ENCODE peak calls at places on chromosome 7, in four cellular contexts. One of them, this sample, is unnamed.

GRCh38 chr7:134016223-134016941 is 110.8 kb upstream of the LRGUK start:
- DNase-seq in aorta: no peak
- DNase-seq in OCI-LY7: peak; percentile 17
- DNase-seq in tibial nerve: peak; percentile 8
- DNase-seq in this sample: no peak

GRCh38 chr7:22178735-22179134 is 178.2 kb downstream of the RAPGEF5 start:
- DNase-seq in aorta: no peak
- DNase-seq in OCI-LY7: no peak
- DNase-seq in tibial nerve: no peak
- DNase-seq in this sample: no peak

GRCh38 chr7:96135241-96135640 is 186.7 kb downstream of the SLC25A13 start:
- DNase-seq in aorta: no peak
- DNase-seq in OCI-LY7: no peak
- DNase-seq in tibial nerve: no peak
- DNase-seq in this sample: no peak

GRCh38 chr7:37960483-37960882 is 40.0 kb downstream of the EPDR1 start:
- DNase-seq in aorta: no peak
- DNase-seq in OCI-LY7: no peak
- DNase-seq in tibial nerve: no peak
- DNase-seq in this sample: no peak

GRCh38 chr7:135414850-135415439 is 95.0 kb downstream of the CNOT4 start:
- DNase-seq in aorta: no peak
- DNase-seq in OCI-LY7: peak; percentile 56
- DNase-seq in tibial nerve: peak; percentile 24
- DNase-seq in this sample: no peak

GRCh38 chr7:79504607-79505389 is 51.3 kb upstream of the MAGI2 start:
- DNase-seq in aorta: no peak
- DNase-seq in OCI-LY7: no peak
- DNase-seq in tibial nerve: no peak
- DNase-seq in this sample: no peak

GRCh38 chr7:15130666-15131541 is 228.4 kb upstream of the DGKB start:
- DNase-seq in aorta: no peak
- DNase-seq in OCI-LY7: no peak
- DNase-seq in tibial nerve: no peak
- DNase-seq in this sample: no peak

GRCh38 chr7:78254397-78255055 is 456.0 kb downstream of the PHTF2 start:
- DNase-seq in aorta: no peak
- DNase-seq in OCI-LY7: peak; percentile 92
- DNase-seq in tibial nerve: no peak
- DNase-seq in this sample: no peak

GRCh38 chr7:26102176-26102575 is 49.8 kb upstream of the NFE2L3 start:
- DNase-seq in aorta: no peak
- DNase-seq in OCI-LY7: no peak
- DNase-seq in tibial nerve: no peak
- DNase-seq in this sample: no peak

GRCh38 chr7:130953193-130953592 is 219.2 kb upstream of the KLF14 start:
- DNase-seq in aorta: no peak
- DNase-seq in OCI-LY7: no peak
- DNase-seq in tibial nerve: no peak
- DNase-seq in this sample: no peak

GRCh38 chr7:66296001-66296521 is 90.9 kb downstream of the TPST1 start:
- DNase-seq in aorta: no peak
- DNase-seq in OCI-LY7: no peak
- DNase-seq in tibial nerve: no peak
- DNase-seq in this sample: no peak

GRCh38 chr7:27248911-27249723 is 6.5 kb downstream of the EVX1 start:
- DNase-seq in aorta: no peak
- DNase-seq in OCI-LY7: no peak
- DNase-seq in tibial nerve: no peak
- DNase-seq in this sample: no peak

GRCh38 chr7:97377713-97378112 is 260.2 kb downstream of the SDHAF3 start:
- DNase-seq in aorta: no peak
- DNase-seq in OCI-LY7: no peak
- DNase-seq in tibial nerve: no peak
- DNase-seq in this sample: no peak

GRCh38 chr7:67453981-67454380 is 457.3 kb downstream of the TYW1 start:
- DNase-seq in aorta: no peak
- DNase-seq in OCI-LY7: no peak
- DNase-seq in tibial nerve: no peak
- DNase-seq in this sample: no peak

GRCh38 chr7:156897673-156898072 is 4.7 kb upstream of the LMBR1 start:
- DNase-seq in aorta: no peak
- DNase-seq in OCI-LY7: no peak
- DNase-seq in tibial nerve: no peak
- DNase-seq in this sample: no peak

GRCh38 chr7:48643420-48644013 is 280.8 kb upstream of the CDC14C start:
- DNase-seq in aorta: no peak
- DNase-seq in OCI-LY7: no peak
- DNase-seq in tibial nerve: no peak
- DNase-seq in this sample: no peak

GRCh38 chr7:116400526-116400925 is 99.0 kb upstream of the CAV2 start:
- DNase-seq in aorta: no peak
- DNase-seq in OCI-LY7: no peak
- DNase-seq in tibial nerve: no peak
- DNase-seq in this sample: no peak

GRCh38 chr7:103149808-103150180 is 895 bp upstream of the NAPEPLD start:
- DNase-seq in aorta: no peak
- DNase-seq in OCI-LY7: no peak
- DNase-seq in tibial nerve: no peak
- DNase-seq in this sample: peak; percentile 18

GRCh38 chr7:103148131-103148993 is 537 bp downstream of the NAPEPLD start:
- DNase-seq in aorta: no peak
- DNase-seq in OCI-LY7: no peak
- DNase-seq in tibial nerve: no peak
- DNase-seq in this sample: no peak

GRCh38 chr7:103154042-103154441 is 5.1 kb upstream of the NAPEPLD start:
- DNase-seq in aorta: no peak
- DNase-seq in OCI-LY7: no peak
- DNase-seq in tibial nerve: no peak
- DNase-seq in this sample: no peak

GRCh38 chr7:103148994-103149807 is at the start of gene NAPEPLD:
- DNase-seq in aorta: peak; percentile 95
- DNase-seq in OCI-LY7: peak; percentile 85
- DNase-seq in tibial nerve: peak; percentile 74
- DNase-seq in this sample: peak; percentile 47

GRCh38 chr7:103150192-103150591 is 1.3 kb upstream of the NAPEPLD start:
- DNase-seq in aorta: no peak
- DNase-seq in OCI-LY7: peak; percentile 18
- DNase-seq in tibial nerve: no peak
- DNase-seq in this sample: no peak
- H3K27ac ChIP-seq in aorta: no peak overlapping the region
- H3K27ac ChIP-seq in OCI-LY7: no peak overlapping the region
- H3K27ac ChIP-seq in tibial nerve: no peak overlapping the region
- H3K27ac ChIP-seq in this sample: no peak overlapping the region

GRCh38 chr7:64687249-64687648 is 21.3 kb downstream of the ZNF107 start:
- DNase-seq in aorta: no peak
- DNase-seq in OCI-LY7: peak; percentile 94
- DNase-seq in tibial nerve: no peak
- DNase-seq in this sample: no peak

GRCh38 chr7:64685741-64686140 is 19.8 kb downstream of the ZNF107 start:
- DNase-seq in aorta: no peak
- DNase-seq in OCI-LY7: no peak
- DNase-seq in tibial nerve: no peak
- DNase-seq in this sample: no peak

GRCh38 chr7:64686493-64687184 is 20.7 kb downstream of the ZNF107 start:
- DNase-seq in aorta: no peak
- DNase-seq in OCI-LY7: peak; percentile 93
- DNase-seq in tibial nerve: no peak
- DNase-seq in this sample: no peak

GRCh38 chr7:64685091-64685490 is 19.2 kb downstream of the ZNF107 start:
- DNase-seq in aorta: no peak
- DNase-seq in OCI-LY7: peak; percentile 69
- DNase-seq in tibial nerve: no peak
- DNase-seq in this sample: no peak
- H3K36me3 ChIP-seq in aorta: peaks cover 8% of the 10 kb centered on the region
- H3K36me3 ChIP-seq in OCI-LY7: peaks cover 93% of the 10 kb centered on the region
- H3K36me3 ChIP-seq in tibial nerve: peaks cover 87% of the 10 kb centered on the region
- H3K36me3 ChIP-seq in this sample: peaks cover 55% of the 10 kb centered on the region

GRCh38 chr7:57220746-57221145 is 88.5 kb upstream of the ZNF479 start:
- DNase-seq in aorta: peak; percentile 51
- DNase-seq in OCI-LY7: no peak
- DNase-seq in tibial nerve: no peak
- DNase-seq in this sample: no peak
- H3K9me3 ChIP-seq in aorta: peaks cover 2% of the 10 kb centered on the region
- H3K9me3 ChIP-seq in OCI-LY7: no peaks in the 10 kb centered on the region
- H3K9me3 ChIP-seq in tibial nerve: no peaks in the 10 kb centered on the region
- H3K9me3 ChIP-seq in this sample: no peaks in the 10 kb centered on the region

GRCh38 chr7:137940656-137941518 is 61.0 kb downstream of the CREB3L2 start:
- DNase-seq in aorta: no peak
- DNase-seq in OCI-LY7: no peak
- DNase-seq in tibial nerve: no peak
- DNase-seq in this sample: no peak
- H3K27ac ChIP-seq in aorta: peak overlapping the region; percentile 97
- H3K27ac ChIP-seq in OCI-LY7: no peak overlapping the region
- H3K27ac ChIP-seq in tibial nerve: no peak overlapping the region
- H3K27ac ChIP-seq in this sample: no peak overlapping the region

GRCh38 chr7:10076661-10077300 is 896.9 kb upstream of the PHF14 start:
- DNase-seq in aorta: no peak
- DNase-seq in OCI-LY7: no peak
- DNase-seq in tibial nerve: no peak
- DNase-seq in this sample: no peak
- H3K36me3 ChIP-seq in aorta: no peaks in the 10 kb centered on the region
- H3K36me3 ChIP-seq in OCI-LY7: no peaks in the 10 kb centered on the region
- H3K36me3 ChIP-seq in tibial nerve: no peaks in the 10 kb centered on the region
- H3K36me3 ChIP-seq in this sample: no peaks in the 10 kb centered on the region

GRCh38 chr7:5231116-5231515 is 41.1 kb downstream of the WIPI2 start:
- DNase-seq in aorta: peak; percentile 71
- DNase-seq in OCI-LY7: peak; percentile 33
- DNase-seq in tibial nerve: no peak
- DNase-seq in this sample: no peak
- H3K9me3 ChIP-seq in aorta: no peaks in the 10 kb centered on the region
- H3K9me3 ChIP-seq in OCI-LY7: no peaks in the 10 kb centered on the region
- H3K9me3 ChIP-seq in tibial nerve: no peaks in the 10 kb centered on the region
- H3K9me3 ChIP-seq in this sample: no peaks in the 10 kb centered on the region

GRCh38 chr7:100582650-100583049 is 3.3 kb downstream of the LRCH4 start:
- DNase-seq in aorta: no peak
- DNase-seq in OCI-LY7: no peak
- DNase-seq in tibial nerve: no peak
- DNase-seq in this sample: no peak
- H3K27ac ChIP-seq in aorta: no peak overlapping the region
- H3K27ac ChIP-seq in OCI-LY7: peak overlapping the region; percentile 92
- H3K27ac ChIP-seq in tibial nerve: peak overlapping the region; percentile 12
- H3K27ac ChIP-seq in this sample: peak overlapping the region; percentile 74

GRCh38 chr7:88204525-88205103 is 15.2 kb downstream of the SRI start:
- DNase-seq in aorta: no peak
- DNase-seq in OCI-LY7: no peak
- DNase-seq in tibial nerve: no peak
- DNase-seq in this sample: no peak

GRCh38 chr7:88200793-88201192 is 19.0 kb downstream of the SRI start:
- DNase-seq in aorta: no peak
- DNase-seq in OCI-LY7: no peak
- DNase-seq in tibial nerve: no peak
- DNase-seq in this sample: no peak

GRCh38 chr7:88202799-88203198 is 17.0 kb downstream of the SRI start:
- DNase-seq in aorta: no peak
- DNase-seq in OCI-LY7: no peak
- DNase-seq in tibial nerve: no peak
- DNase-seq in this sample: no peak

GRCh38 chr7:88203401-88203800 is 16.4 kb downstream of the SRI start:
- DNase-seq in aorta: no peak
- DNase-seq in OCI-LY7: no peak
- DNase-seq in tibial nerve: no peak
- DNase-seq in this sample: no peak

DNA sequence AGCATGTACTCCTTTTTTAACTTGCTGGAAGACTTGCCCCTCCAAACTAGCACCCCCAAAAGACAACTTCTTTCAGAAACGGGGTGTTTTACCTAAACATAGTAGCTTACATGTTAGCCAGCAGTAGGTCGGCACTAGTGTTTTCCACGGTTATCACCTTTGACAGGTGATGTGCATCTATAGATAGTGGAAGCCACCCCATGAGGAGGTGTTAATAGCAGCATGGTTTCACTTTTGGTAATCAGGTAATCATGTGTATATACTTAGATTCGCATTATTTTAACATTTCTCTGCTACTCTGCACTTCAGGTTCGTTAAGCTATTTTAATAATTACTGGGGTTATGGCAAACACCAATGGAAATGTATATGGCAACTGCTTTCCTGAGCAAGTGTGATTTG is 17.6 kb downstream of the SRI start:
- DNase-seq in aorta: no peak
- DNase-seq in OCI-LY7: no peak
- DNase-seq in tibial nerve: no peak
- DNase-seq in this sample: no peak
- H3K36me3 ChIP-seq in aorta: peaks cover 4% of the 10 kb centered on the region
- H3K36me3 ChIP-seq in OCI-LY7: peaks cover 59% of the 10 kb centered on the region
- H3K36me3 ChIP-seq in tibial nerve: peaks cover 64% of the 10 kb centered on the region
- H3K36me3 ChIP-seq in this sample: peaks cover 17% of the 10 kb centered on the region

GRCh38 chr7:1058821-1059199 is 14.5 kb downstream of the GPR146 start:
- DNase-seq in aorta: no peak
- DNase-seq in OCI-LY7: peak; percentile 66
- DNase-seq in tibial nerve: no peak
- DNase-seq in this sample: no peak
- H3K9me3 ChIP-seq in aorta: no peaks in the 10 kb centered on the region
- H3K9me3 ChIP-seq in OCI-LY7: no peaks in the 10 kb centered on the region
- H3K9me3 ChIP-seq in tibial nerve: no peaks in the 10 kb centered on the region
- H3K9me3 ChIP-seq in this sample: no peaks in the 10 kb centered on the region